ENCODE peak calls at places on chromosomes 13 and 19, in nine cellular contexts. F is heart right ventricle; I is effector memory CD4-positive, alpha-beta T cell; L is ovary; D is esophagus squamous epithelium; O is osteoblast; P is naive thymus-derived CD4-positive, alpha-beta T cell; K is body of pancreas; R is Peyer's patch. U is an unnamed sample.

GRCh38 chr13:101985321-101985720 is 416.5 kb downstream of the FGF14 start:
- DNase-seq in F (no peak), I (no peak), L (no peak), D (no peak), O (no peak), P (no peak), K (no peak), R (no peak), U (no peak)

GRCh38 chr13:100059827-100060226 is 29.1 kb upstream of the PCCA start:
- DNase-seq in F (no peak), I (no peak), L (no peak), D (no peak), O (no peak), P (no peak), K (no peak), R (no peak), U (no peak)

GRCh38 chr13:94520001-94520400 is 40.5 kb upstream of the DCT start:
- DNase-seq in F (no peak), I (no peak), L (no peak), D (no peak), O (no peak), P (no peak), K (no peak), R (no peak), U (no peak)

GRCh38 chr19:47492571-47493377 is 8.8 kb upstream of the KPTN start:
- DNase-seq in F (no peak), I (no peak), L (no peak), D (no peak), O (peak; percentile 62), P (no peak), K (no peak), R (no peak), U (no peak)

GRCh38 chr13:41296879-41297646 is 14.0 kb upstream of the NAA16 start:
- DNase-seq in F (no peak), I (no peak), L (no peak), D (no peak), O (peak; percentile 47), P (no peak), K (no peak), R (no peak), U (no peak)

GRCh38 chr13:90302113-90302512 is 1045.4 kb upstream of the MIR17HG start:
- DNase-seq in F (no peak), I (no peak), L (no peak), D (no peak), O (no peak), P (no peak), K (no peak), R (no peak), U (no peak)

GRCh38 chr13:99086149-99086868 is 108.4 kb upstream of the DOCK9 start:
- DNase-seq in F (peak; percentile 58), I (peak; percentile 72), L (peak; percentile 49), D (no peak), O (peak; percentile 96), P (peak; percentile 74), K (peak; percentile 67), R (peak; percentile 83), U (peak; percentile 60)

GRCh38 chr19:11420429-11420893 is 1.3 kb upstream of the RGL3 start:
- DNase-seq in F (peak; percentile 78), I (no peak), L (peak; percentile 75), D (no peak), O (peak; percentile 91), P (no peak), K (peak; percentile 33), R (no peak), U (no peak)

GRCh38 chr19:35430382-35431146 is 17.5 kb upstream of the FFAR2 start:
- DNase-seq in F (no peak), I (no peak), L (no peak), D (no peak), O (no peak), P (no peak), K (no peak), R (no peak), U (no peak)

GRCh38 chr19:33110201-33110910 is 21.6 kb upstream of the WDR88 start:
- DNase-seq in F (no peak), I (no peak), L (peak; percentile 25), D (no peak), O (peak; percentile 81), P (no peak), K (no peak), R (no peak), U (no peak)

GRCh38 chr13:98098511-98098910 is 44.4 kb upstream of the FARP1 start:
- DNase-seq in F (no peak), I (no peak), L (no peak), D (no peak), O (peak; percentile 39), P (no peak), K (no peak), R (no peak), U (no peak)

GRCh38 chr13:87709947-87710346 is 38.8 kb downstream of the SLITRK5 start:
- DNase-seq in F (no peak), I (no peak), L (no peak), D (no peak), O (no peak), P (no peak), K (no peak), R (no peak), U (no peak)

GRCh38 chr13:109657395-109657794 is 129.0 kb downstream of the IRS2 start:
- DNase-seq in F (no peak), I (no peak), L (no peak), D (no peak), O (no peak), P (no peak), K (no peak), R (no peak), U (no peak)

DNA sequence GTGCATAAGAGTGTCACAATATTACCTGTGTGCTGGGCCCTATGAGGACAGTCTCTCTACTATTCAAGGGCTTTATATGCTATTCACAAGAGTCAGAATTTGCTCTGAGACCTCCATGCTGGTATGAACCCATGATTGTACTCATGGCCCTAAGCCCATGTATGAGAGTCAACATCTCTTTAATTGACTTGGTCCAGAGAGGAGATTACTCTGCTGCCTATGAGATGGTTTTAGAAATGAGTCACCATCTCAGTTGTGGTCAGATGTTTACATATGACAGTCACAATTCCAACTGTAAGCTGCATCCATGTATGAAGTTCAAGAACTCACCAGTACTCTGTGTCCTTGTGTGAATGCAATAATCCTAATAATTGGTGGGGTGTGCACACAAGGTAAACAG is 19.9 kb upstream of the ZNF208 start:
- DNase-seq in F (no peak), I (no peak), L (no peak), D (no peak), O (no peak), P (no peak), K (no peak), R (no peak), U (no peak)
- H3K9me3 ChIP-seq in F (no peaks in the 10 kb centered on the region), I (no peaks in the 10 kb centered on the region), L (no peaks in the 10 kb centered on the region), D (peaks cover 21% of the 10 kb centered on the region), O (peaks cover 3% of the 10 kb centered on the region), P (no peaks in the 10 kb centered on the region), K (no peaks in the 10 kb centered on the region), R (no peaks in the 10 kb centered on the region), U (no peaks in the 10 kb centered on the region)

DNA sequence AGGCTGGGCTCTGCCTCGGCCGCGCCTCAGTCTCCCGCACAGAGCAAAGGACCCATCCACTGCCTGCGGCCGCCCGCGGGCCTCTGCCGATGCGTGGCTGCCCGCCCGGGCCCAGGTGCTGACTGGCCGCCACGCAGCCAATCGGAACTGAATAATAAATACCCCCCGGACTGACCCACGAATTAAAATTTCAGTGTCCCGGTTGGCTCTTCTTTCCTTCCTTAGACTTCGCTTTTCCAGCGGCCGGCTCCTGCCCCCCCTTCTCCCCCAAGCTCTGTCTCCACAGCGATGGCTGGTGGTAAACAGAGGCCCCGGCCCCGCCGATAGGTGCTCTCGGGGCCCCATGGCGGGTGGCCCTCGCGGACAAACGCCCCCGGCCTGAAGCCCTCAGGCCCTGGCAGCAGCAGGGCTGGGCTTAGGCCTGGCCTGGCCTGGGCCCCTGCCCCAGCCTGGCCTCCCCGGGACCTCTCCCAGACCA is 2.6 kb downstream of the ZBTB7A start:
- DNase-seq in F (peak; percentile 36), I (no peak), L (peak; percentile 75), D (no peak), O (peak; percentile 96), P (no peak), K (peak; percentile 52), R (peak; percentile 66), U (no peak)
- H3K4me1 ChIP-seq in F (peaks cover 51% of the 10 kb centered on the region), I (peaks cover 65% of the 10 kb centered on the region), L (peaks cover 40% of the 10 kb centered on the region), D (peaks cover 63% of the 10 kb centered on the region), O (peaks cover 47% of the 10 kb centered on the region), P (peaks cover 54% of the 10 kb centered on the region), K (peaks cover 64% of the 10 kb centered on the region), R (peaks cover 5% of the 10 kb centered on the region), U (no peaks in the 10 kb centered on the region)

DNA sequence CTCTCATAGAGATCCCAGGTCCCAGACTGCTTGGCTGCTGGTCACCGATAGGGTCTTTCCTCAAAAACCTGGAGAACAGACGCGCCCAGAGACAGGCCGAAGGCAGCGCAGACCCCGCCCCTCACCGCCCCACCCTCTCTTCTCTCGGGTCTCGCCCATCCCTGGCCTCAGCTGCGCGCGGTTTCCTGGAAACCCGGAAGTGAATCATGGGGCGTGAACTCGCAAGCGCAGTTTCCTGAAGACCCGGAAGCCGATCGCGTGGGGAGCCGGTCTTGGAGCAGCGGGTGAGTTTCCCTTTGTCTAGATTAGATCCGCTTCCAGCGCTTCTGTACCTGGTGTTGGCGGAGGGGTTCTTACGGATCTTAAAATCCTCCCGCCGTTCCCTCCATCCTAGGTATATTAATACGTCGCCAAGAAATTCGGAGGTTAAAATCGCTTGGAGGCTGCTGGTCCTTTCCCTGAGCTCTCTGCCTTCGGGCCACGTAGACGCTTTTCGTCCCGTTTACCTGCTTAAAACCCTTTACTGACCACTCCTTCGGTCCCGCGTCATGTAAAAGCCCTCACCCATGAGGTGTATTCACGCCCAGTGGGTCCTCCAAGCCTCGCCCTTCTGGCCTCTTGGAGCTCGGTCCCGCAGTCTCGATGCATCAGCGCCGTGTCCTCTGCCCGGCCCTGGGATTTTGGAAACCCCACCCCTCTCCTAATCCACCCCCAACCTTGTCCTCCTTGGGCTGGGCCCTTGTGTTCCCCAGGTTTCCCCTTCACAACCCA is at the start of gene ZNF578:
- DNase-seq in F (peak; percentile 85), I (peak; percentile 17), L (peak; percentile 79), D (peak; percentile 19), O (peak; percentile 98), P (peak; percentile 62), K (peak; percentile 63), R (peak; percentile 58), U (peak; percentile 95)
- H3K9me3 ChIP-seq in F (peaks cover 88% of the 10 kb centered on the region), I (peaks cover 7% of the 10 kb centered on the region), L (peaks cover 26% of the 10 kb centered on the region), D (peaks cover 87% of the 10 kb centered on the region), O (peaks cover 9% of the 10 kb centered on the region), P (peaks cover 32% of the 10 kb centered on the region), K (peaks cover 7% of the 10 kb centered on the region), R (peaks cover 61% of the 10 kb centered on the region), U (peaks cover 7% of the 10 kb centered on the region)

DNA sequence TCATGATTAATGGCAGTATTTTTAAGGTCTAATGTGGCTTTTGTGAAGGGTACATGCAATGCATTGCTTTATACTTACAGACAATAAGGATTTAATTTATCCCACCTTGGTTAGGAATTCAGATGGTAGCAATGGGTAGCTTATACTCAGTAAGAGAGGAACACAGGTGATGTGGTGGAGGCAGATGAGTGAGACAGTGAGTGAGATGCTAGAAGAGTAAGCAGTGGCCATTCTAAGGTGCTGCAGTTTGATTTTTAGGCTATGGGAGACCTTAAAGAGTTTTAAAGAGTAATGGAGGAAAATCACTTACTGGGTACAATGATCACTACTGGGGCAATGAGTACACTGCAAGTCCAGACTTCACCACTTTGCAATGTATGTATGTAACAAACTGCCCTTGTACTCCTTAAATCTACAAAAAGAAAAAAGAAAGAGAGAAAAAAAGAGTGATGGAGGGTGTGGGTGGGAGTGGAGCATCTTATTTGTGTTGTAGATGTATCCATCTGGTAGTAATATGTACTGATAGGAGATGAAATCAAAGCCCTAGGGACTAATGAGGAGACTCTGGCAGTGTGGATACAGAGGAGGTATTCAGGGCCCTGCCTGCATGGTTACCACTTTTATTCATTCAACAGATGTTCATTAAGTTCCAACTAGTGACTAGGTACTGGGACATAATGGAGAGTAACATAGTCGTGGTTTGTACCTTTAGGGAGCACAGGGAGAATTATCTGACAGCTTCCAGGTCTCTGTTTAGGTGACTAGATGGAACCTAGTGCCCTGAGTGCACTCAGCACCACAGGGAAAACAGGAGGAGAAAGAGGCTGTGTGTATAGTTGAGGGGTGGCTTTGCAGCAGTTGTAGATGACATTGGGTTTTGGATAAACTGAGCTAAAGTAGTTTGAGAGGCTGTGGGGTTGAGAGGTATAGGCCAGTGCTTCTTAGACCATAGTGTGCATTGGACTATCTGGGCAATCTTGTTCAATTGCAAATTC is 99.0 kb downstream of the GPC6 start:
- DNase-seq in F (no peak), I (no peak), L (no peak), D (no peak), O (no peak), P (no peak), K (no peak), R (no peak), U (peak; percentile 14)
- H3K4me1 ChIP-seq in F (no peaks in the 10 kb centered on the region), I (no peaks in the 10 kb centered on the region), L (no peaks in the 10 kb centered on the region), D (no peaks in the 10 kb centered on the region), O (no peaks in the 10 kb centered on the region), P (no peaks in the 10 kb centered on the region), K (no peaks in the 10 kb centered on the region), R (no peaks in the 10 kb centered on the region), U (peaks cover 13% of the 10 kb centered on the region)

U was measured in BE2C.